ENCODE peak calls at places on chromosomes 7 and 10, in five cellular contexts. Q, F, J, B and P are unnamed samples.

GRCh38 chr10:70145166-70145665 is 1.3 kb downstream of the TYSND1 start:
- DNase-seq in B (no peak), Q (no peak), J (peak), F (no peak), P (no peak)

GRCh38 chr7:150980663-150981062 is 2.5 kb upstream of the KCNH2 start:
- DNase-seq in J (no peak), B (no peak), Q (no peak), F (no peak), P (no peak)

GRCh38 chr7:127064-127598 is 65.2 kb upstream of the FAM20C start:
- DNase-seq in J (no peak), Q (no peak), F (no peak), B (no peak), P (no peak)

GRCh38 chr10:60384708-60385398 is 4.8 kb downstream of the ANK3 start:
- DNase-seq in B (peak), F (no peak), Q (no peak), J (no peak), P (no peak)

GRCh38 chr10:128211953-128212727 is 85.9 kb upstream of the MKI67 start:
- DNase-seq in Q (peak), F (peak), B (peak), J (peak), P (peak)

GRCh38 chr10:63759335-63759734 is 238.1 kb downstream of the REEP3 start:
- DNase-seq in F (peak), J (no peak), B (no peak), Q (no peak), P (no peak)

GRCh38 chr10:89652971-89653370 is 7.9 kb upstream of the PANK1 start:
- DNase-seq in F (no peak), Q (no peak), B (no peak), J (no peak), P (no peak)

GRCh38 chr10:43683451-43684197 is 34.9 kb upstream of the ZNF32 start:
- DNase-seq in Q (no peak), F (no peak), B (no peak), J (no peak), P (no peak)

GRCh38 chr7:17521437-17521836 is 223.0 kb downstream of the AHR start:
- DNase-seq in Q (no peak), B (no peak), F (no peak), J (no peak), P (no peak)

GRCh38 chr10:132240156-132240555 is 53.4 kb downstream of the DPYSL4 start:
- DNase-seq in J (no peak), F (no peak), Q (no peak), B (no peak), P (no peak)

GRCh38 chr7:24665564-24666294 is 91.5 kb downstream of the GSDME start:
- DNase-seq in F (no peak), J (peak), B (peak), Q (no peak), P (no peak)

GRCh38 chr10:100519321-100520051 is at the start of gene SEC31B:
- DNase-seq in Q (peak), F (peak), B (no peak), J (peak), P (no peak)

GRCh38 chr10:11147723-11148122 is 130.1 kb downstream of the CELF2 start:
- DNase-seq in B (no peak), F (peak), Q (peak), J (no peak), P (no peak)

GRCh38 chr10:62580396-62580795 is 206.2 kb downstream of the ZNF365 start:
- DNase-seq in B (no peak), Q (no peak), F (no peak), J (no peak), P (no peak)

DNA sequence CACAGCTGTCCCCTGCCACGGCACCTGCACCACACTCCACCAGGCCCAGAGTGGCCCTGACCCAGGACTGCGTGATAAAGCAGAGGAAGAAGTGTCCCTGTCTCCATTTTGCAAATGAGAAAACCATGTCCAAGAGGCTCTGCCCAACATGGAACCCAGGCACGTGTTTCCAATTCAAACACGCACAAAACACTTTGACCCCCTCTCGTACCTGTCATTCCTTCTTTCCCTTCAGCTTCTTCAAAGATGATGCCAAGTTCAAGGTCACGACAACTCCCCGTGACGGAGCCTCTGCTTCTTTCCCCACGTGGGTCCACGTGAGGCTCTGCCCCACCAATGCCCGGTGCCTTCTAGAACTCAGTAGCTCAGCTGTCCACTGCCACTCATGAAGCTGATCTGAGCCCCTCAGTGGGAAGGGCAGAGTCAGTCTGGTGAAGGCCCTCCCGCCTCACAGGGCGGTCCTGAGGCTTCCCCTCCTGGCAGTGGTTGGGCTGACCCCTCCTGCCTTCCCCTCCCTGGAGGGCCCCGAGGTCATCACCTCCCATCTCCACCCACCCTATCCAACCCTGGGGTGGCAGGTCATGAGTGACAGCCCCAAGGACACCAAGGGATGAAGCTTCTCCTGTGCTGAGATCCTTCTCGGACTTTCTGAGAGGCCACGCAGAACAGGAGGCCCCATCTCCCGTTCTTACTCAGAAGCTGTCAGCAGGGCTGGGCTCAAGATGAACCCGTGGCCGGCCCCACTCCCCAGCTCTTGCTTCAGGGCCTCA is 19.0 kb downstream of the CALML5 start:
- DNase-seq in B (no peak), Q (no peak), F (no peak), J (no peak), P (peak)
- TF ChIP-seq CTCF in B (no peak), Q (no peak), F (no peak), J (no peak), P (no peak)

GRCh38 chr7:124459101-124460052 is 306.2 kb downstream of the GPR37 start:
- DNase-seq in Q (no peak), J (no peak), B (no peak), F (no peak), P (no peak)
- TF ChIP-seq POLR2AphosphoS5 in Q (no peak), J (peak), B (no peak), F (no peak), P (no peak)

GRCh38 chr7:158861936-158862704 is 5.8 kb downstream of the DYNC2I1 start:
- DNase-seq in B (no peak), Q (no peak), F (no peak), J (no peak), P (no peak)
- TF ChIP-seq CTCF in B (no peak), Q (no peak), F (no peak), J (no peak), P (no peak)

GRCh38 chr7:131724776-131725345 is 168.4 kb upstream of the PODXL start:
- DNase-seq in Q (no peak), F (no peak), B (no peak), J (no peak), P (no peak)
- TF ChIP-seq POLR2AphosphoS5 in Q (no peak), F (no peak), B (no peak), J (no peak), P (no peak)

GRCh38 chr7:95871078-95871848 is 98.9 kb downstream of the DYNC1I1 start:
- DNase-seq in Q (no peak), B (peak), F (no peak), J (no peak), P (no peak)

GRCh38 chr7:95867309-95867708 is 95.0 kb downstream of the DYNC1I1 start:
- DNase-seq in B (no peak), Q (no peak), F (no peak), J (no peak), P (no peak)

GRCh38 chr7:95861041-95861440 is 88.7 kb downstream of the DYNC1I1 start:
- DNase-seq in Q (no peak), J (no peak), F (no peak), B (no peak), P (no peak)

GRCh38 chr7:95863623-95864022 is 91.3 kb downstream of the DYNC1I1 start:
- DNase-seq in F (no peak), J (no peak), Q (no peak), B (no peak), P (no peak)

DNA sequence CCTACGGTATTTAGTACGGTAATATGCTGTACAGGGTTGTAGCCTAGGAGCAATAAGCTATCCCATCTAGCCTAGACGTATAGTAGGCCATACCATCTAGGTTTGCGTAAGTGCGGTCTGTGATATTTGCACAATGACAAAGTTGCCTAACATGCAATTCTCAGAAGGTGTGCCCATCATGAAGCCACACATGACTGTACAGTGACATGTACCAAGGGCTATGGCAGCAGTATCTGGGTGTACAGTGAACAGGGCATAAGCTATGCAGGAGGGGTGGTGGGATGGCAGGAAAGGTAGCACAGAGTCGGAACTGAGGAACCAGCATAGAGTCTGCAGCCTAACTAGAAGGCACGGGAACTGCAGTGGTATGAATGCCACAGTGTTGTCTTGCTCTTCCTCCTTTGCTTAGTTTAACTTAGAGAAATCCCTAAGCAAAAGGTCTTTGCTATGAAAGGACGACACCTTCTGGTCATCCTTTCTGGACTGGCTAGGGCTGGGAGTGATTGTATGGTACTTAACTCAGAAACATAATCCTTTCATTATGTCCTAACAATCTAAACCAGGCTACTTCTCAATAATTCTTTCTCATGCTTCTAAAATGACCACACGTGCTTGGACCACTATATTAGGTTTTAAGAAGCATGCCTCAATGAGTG is 93.5 kb downstream of the DYNC1I1 start:
- DNase-seq in J (no peak), B (peak), Q (no peak), F (no peak), P (no peak)
- TF ChIP-seq CTCF in J (no peak), B (peak), Q (no peak), F (no peak), P (no peak)

GRCh38 chr7:13687500-13687899 is 302.0 kb downstream of the ETV1 start:
- DNase-seq in B (no peak), Q (no peak), J (no peak), F (no peak), P (no peak)
- TF ChIP-seq POLR2AphosphoS5 in B (no peak), Q (no peak), J (no peak), F (no peak), P (no peak)

GRCh38 chr7:100642534-100642907 is 1.2 kb upstream of the TFR2 start:
- DNase-seq in J (peak), F (peak), Q (peak), B (no peak), P (no peak)
- TF ChIP-seq CTCF in J (no peak), F (no peak), Q (no peak), B (no peak), P (no peak)

GRCh38 chr10:13399752-13400151 is 51.7 kb upstream of the SEPHS1 start:
- DNase-seq in J (no peak), B (no peak), Q (no peak), F (no peak), P (no peak)
- TF ChIP-seq POLR2AphosphoS5 in J (no peak), B (no peak), Q (no peak), F (no peak), P (no peak)

GRCh38 chr7:92527300-92528187 is 776 bp downstream of the PEX1 start:
- DNase-seq in B (peak), J (peak), Q (peak), F (peak), P (no peak)
- TF ChIP-seq CTCF in B (peak), J (peak), Q (no peak), F (no peak), P (no peak)

GRCh38 chr10:29102233-29102632 is 186.6 kb upstream of the LYZL1 start:
- DNase-seq in B (no peak), F (no peak), Q (no peak), J (no peak), P (no peak)
- TF ChIP-seq POLR2AphosphoS5 in B (no peak), F (no peak), Q (no peak), J (no peak), P (no peak)